ENCODE peak calls at places on chromosomes 11 and 22, in ten cellular contexts. N, P, W, B, A, X, E, Q, J and T are unnamed samples.

GRCh38 chr11:128346808-128347207 is 240.6 kb downstream of the ETS1 start:
- DNase-seq in N (no peak), P (peak; percentile 46), W (peak; percentile 84), B (no peak), A (no peak), X (peak; percentile 74), E (no peak), Q (no peak), J (no peak), T (no peak)

GRCh38 chr22:36386351-36386899 is 1.3 kb downstream of the MYH9 start:
- DNase-seq in N (peak; percentile 78), P (no peak), W (no peak), B (peak; percentile 44), A (peak; percentile 40), X (no peak), E (peak; percentile 73), Q (peak; percentile 45), J (no peak), T (no peak)

GRCh38 chr22:19877626-19878339 is 23.1 kb upstream of the GNB1L start:
- DNase-seq in N (no peak), P (peak; percentile 32), W (peak; percentile 26), B (no peak), A (no peak), X (peak; percentile 58), E (no peak), Q (no peak), J (no peak), T (no peak)

GRCh38 chr11:88418508-88418907 is 81.0 kb upstream of the CTSC start:
- DNase-seq in N (no peak), P (no peak), W (no peak), B (no peak), A (no peak), X (no peak), E (no peak), Q (no peak), J (no peak), T (no peak)

GRCh38 chr11:12122083-12122482 is 11.7 kb downstream of the MICAL2 start:
- DNase-seq in N (no peak), P (no peak), W (no peak), B (no peak), A (no peak), X (no peak), E (no peak), Q (peak; percentile 14), J (no peak), T (no peak)

GRCh38 chr11:83751041-83751440 is 464.9 kb upstream of the CCDC90B start:
- DNase-seq in N (no peak), P (no peak), W (no peak), B (no peak), A (no peak), X (no peak), E (no peak), Q (peak; percentile 79), J (no peak), T (no peak)

GRCh38 chr22:46078241-46079092 is 71.9 kb upstream of the PPARA start:
- DNase-seq in N (peak; percentile 90), P (peak; percentile 62), W (peak; percentile 77), B (peak; percentile 91), A (peak; percentile 84), X (no peak), E (peak; percentile 51), Q (peak; percentile 87), J (no peak), T (peak; percentile 69)

GRCh38 chr11:2211113-2211971 is 39.7 kb upstream of the TH start:
- DNase-seq in N (peak; percentile 50), P (no peak), W (no peak), B (peak; percentile 3), A (no peak), X (no peak), E (peak; percentile 79), Q (no peak), J (no peak), T (no peak)

GRCh38 chr11:50379484-50379883 is 346.8 kb downstream of the OR4C45 start:
- DNase-seq in N (no peak), P (no peak), W (no peak), B (no peak), A (no peak), X (no peak), E (no peak), Q (no peak), J (no peak), T (no peak)

GRCh38 chr11:17386331-17387084 is 2.0 kb downstream of the KCNJ11 start:
- DNase-seq in N (peak; percentile 87), P (peak; percentile 26), W (peak; percentile 42), B (no peak), A (peak; percentile 73), X (peak; percentile 34), E (peak; percentile 54), Q (peak; percentile 51), J (no peak), T (no peak)

GRCh38 chr11:109960831-109961230 is 132.4 kb upstream of the ZC3H12C start:
- DNase-seq in N (no peak), P (peak; percentile 98), W (peak; percentile 96), B (no peak), A (peak; percentile 58), X (peak; percentile 79), E (no peak), Q (no peak), J (peak; percentile 58), T (peak; percentile 84)

GRCh38 chr11:130528301-130528651 is 79.8 kb downstream of the ADAMTS15 start:
- DNase-seq in N (no peak), P (peak; percentile 38), W (peak; percentile 17), B (no peak), A (no peak), X (peak; percentile 44), E (no peak), Q (no peak), J (no peak), T (no peak)

DNA sequence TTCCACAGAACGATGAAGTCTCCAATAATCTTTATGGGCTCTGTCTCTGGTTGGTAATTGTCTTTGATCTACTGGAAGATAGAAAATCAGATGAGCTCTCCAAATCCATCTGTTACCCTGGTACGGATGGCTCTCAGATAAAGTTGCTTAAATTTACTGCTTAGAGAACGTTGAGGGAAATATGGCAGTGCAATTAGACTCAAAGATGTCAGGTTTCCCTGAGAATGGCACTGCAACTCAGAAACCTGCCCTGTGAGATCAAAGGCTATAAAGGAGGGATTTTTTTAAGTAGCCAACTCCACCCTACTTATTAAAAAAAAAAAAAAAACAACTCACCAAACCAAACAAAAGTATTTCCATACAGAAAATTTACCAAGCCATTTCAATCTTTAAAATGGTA is 779 bp upstream of the BIRC3 start:
- DNase-seq in N (no peak), P (no peak), W (no peak), B (no peak), A (no peak), X (no peak), E (no peak), Q (no peak), J (no peak), T (no peak)
- H3K4me3 ChIP-seq in N (peak overlapping the region; percentile 61), P (no peak overlapping the region), W (no peak overlapping the region), B (no peak overlapping the region), A (peak overlapping the region; percentile 61), X (no peak overlapping the region), E (peak overlapping the region; percentile 71), Q (no peak overlapping the region), J (no peak overlapping the region), T (no peak overlapping the region)

DNA sequence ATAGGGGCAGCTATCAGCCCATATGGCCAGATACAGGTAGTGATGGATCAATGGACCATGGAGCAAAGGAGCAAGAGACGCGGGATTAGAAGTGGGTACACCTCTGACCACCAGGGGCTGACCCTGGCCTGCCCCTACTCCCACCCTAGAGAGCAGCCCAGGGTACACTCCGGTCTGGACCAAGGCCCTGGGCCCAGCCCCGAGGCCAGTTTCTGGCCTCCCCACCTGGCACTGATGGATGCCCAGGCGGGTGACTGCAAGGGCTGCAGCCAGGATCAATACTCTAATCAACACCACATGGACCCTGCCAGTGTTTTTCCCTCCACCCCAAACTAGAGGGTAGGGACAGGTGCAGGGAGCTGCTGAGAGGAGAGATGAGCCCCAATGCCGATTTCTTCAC is 74.1 kb upstream of the NECTIN1 start:
- DNase-seq in N (no peak), P (no peak), W (no peak), B (no peak), A (no peak), X (no peak), E (peak; percentile 9), Q (no peak), J (no peak), T (no peak)
- TF ChIP-seq CTCF in N (no peak), P (no peak), W (no peak), B (no peak), A (no peak), X (no peak), E (no peak), Q (no peak), J (no peak), T (no peak)

GRCh38 chr11:77232242-77232641 is 69.2 kb downstream of the GDPD4 start:
- DNase-seq in N (no peak), P (no peak), W (no peak), B (no peak), A (no peak), X (no peak), E (no peak), Q (no peak), J (no peak), T (no peak)
- H3K4me3 ChIP-seq in N (no peak overlapping the region), P (no peak overlapping the region), W (no peak overlapping the region), B (no peak overlapping the region), A (no peak overlapping the region), X (no peak overlapping the region), E (no peak overlapping the region), Q (no peak overlapping the region), J (no peak overlapping the region), T (no peak overlapping the region)

GRCh38 chr11:95790123-95790932 is at the start of gene CEP57:
- DNase-seq in N (peak; percentile 96), P (peak; percentile 99), W (peak; percentile 99), B (peak; percentile 97), A (peak; percentile 91), X (peak; percentile 99), E (peak; percentile 92), Q (peak; percentile 99), J (peak; percentile 98), T (peak; percentile 97)

GRCh38 chr11:95791385-95792033 is 1.2 kb downstream of the CEP57 start:
- DNase-seq in N (no peak), P (no peak), W (no peak), B (no peak), A (no peak), X (no peak), E (no peak), Q (no peak), J (no peak), T (no peak)

GRCh38 chr11:95790933-95791247 is 592 bp downstream of the CEP57 start:
- DNase-seq in N (peak; percentile 83), P (peak; percentile 58), W (peak; percentile 60), B (peak; percentile 64), A (no peak), X (peak; percentile 64), E (peak; percentile 77), Q (peak; percentile 66), J (peak; percentile 61), T (no peak)

GRCh38 chr11:95789506-95790122 is at the start of gene FAM76B:
- DNase-seq in N (peak; percentile 99), P (peak; percentile 99), W (peak; percentile 99), B (peak; percentile 98), A (peak; percentile 96), X (peak; percentile 99), E (peak; percentile 98), Q (peak; percentile 100), J (peak; percentile 93), T (peak; percentile 94)

DNA sequence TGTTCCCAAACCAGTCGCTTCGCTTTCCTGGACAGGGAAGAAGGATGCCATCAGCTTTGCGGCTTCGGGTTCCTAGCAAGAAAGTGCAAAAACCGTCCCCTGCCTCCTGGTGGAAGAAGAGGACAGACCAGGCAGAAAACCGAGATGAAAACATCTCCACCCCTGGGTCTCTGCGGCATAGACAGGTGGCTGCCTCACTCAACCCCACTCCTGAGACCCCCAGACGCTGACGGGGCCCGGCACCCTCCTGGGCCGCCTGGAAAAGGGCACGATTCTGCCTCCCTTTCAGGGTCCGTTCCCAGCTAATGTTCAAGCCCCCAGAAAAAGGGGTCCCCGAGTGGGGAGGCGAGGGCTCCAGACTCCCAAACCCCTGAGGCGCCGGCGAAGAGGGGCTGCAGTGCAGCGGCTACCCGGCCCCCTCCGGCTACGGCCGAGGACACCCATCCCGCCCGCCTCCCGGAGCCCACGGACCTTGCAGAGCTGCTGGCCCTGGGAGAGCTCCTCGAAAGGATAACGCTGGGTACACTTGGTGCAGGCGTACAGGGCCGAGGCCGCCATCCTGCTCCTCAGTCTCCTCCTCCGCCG is 569 bp downstream of the FAM76B start:
- DNase-seq in N (no peak), P (peak; percentile 39), W (peak; percentile 45), B (peak; percentile 6), A (no peak), X (peak; percentile 43), E (no peak), Q (peak; percentile 75), J (peak; percentile 11), T (no peak)
- TF ChIP-seq CTCF in N (no peak), P (peak; percentile 47), W (peak; percentile 29), B (no peak), A (no peak), X (peak; percentile 42), E (no peak), Q (peak; percentile 48), J (peak; percentile 15), T (peak; percentile 39)